ENCODE peak calls at places on chromosomes 7 and 10, in four cellular contexts. Y is HCT116; R is naive thymus-derived CD4-positive, alpha-beta T cell; G is transverse colon. L is an unnamed sample. For H3K4me1 and H3K27me3, the result is how much of the 10 kb centered on the place peaks cover.

GRCh38 chr10:106557951-106558733 is 606.4 kb downstream of the SORCS1 start:
- DNase-seq in Y (no peak), R (no peak), G (no peak), L (no peak)

GRCh38 chr7:116988363-116988989 is 35.2 kb downstream of the ST7 start:
- DNase-seq in Y (no peak), R (peak), G (no peak), L (no peak)

GRCh38 chr7:7529328-7529727 is 6.3 kb downstream of the COL28A1 start:
- DNase-seq in Y (no peak), R (no peak), G (no peak), L (no peak)

GRCh38 chr10:27242951-27243551 is 2.5 kb upstream of the ACBD5 start:
- DNase-seq in Y (peak), R (peak), G (peak), L (peak)

GRCh38 chr10:30995081-30995480 is 36.6 kb downstream of the ZNF438 start:
- DNase-seq in Y (no peak), R (no peak), G (no peak), L (no peak)

GRCh38 chr7:137146552-137146961 is 197.0 kb downstream of the PTN start:
- DNase-seq in Y (no peak), R (no peak), G (no peak), L (no peak)

GRCh38 chr10:105974803-105975456 is 1189.6 kb downstream of the SORCS1 start:
- DNase-seq in Y (no peak), R (no peak), G (no peak), L (no peak)

GRCh38 chr10:3226960-3227724 is 54.6 kb upstream of the PITRM1 start:
- DNase-seq in Y (peak), R (no peak), G (no peak), L (no peak)

GRCh38 chr7:149479554-149479953 is 18.1 kb downstream of the ZNF746 start:
- DNase-seq in Y (no peak), R (no peak), G (no peak), L (no peak)

GRCh38 chr7:109842386-109842785 is 1248.5 kb upstream of the LRRN3 start:
- DNase-seq in Y (no peak), R (no peak), G (no peak), L (no peak)

GRCh38 chr10:73768881-73769280 is 13.0 kb upstream of the CHCHD1 start:
- DNase-seq in Y (no peak), R (peak), G (peak), L (no peak)

GRCh38 chr10:79019961-79020491 is 48.7 kb upstream of the ZMIZ1 start:
- DNase-seq in Y (no peak), R (no peak), G (no peak), L (no peak)

GRCh38 chr10:81820418-81820817 is 54.6 kb upstream of the NRG3 start:
- DNase-seq in Y (no peak), R (peak), G (no peak), L (no peak)

GRCh38 chr7:27148776-27149641 is 1.4 kb upstream of the HOXA6 start:
- DNase-seq in Y (no peak), R (no peak), G (peak), L (peak)

GRCh38 chr10:21314906-21315305 is 210.6 kb downstream of the SKIDA1 start:
- DNase-seq in Y (no peak), R (no peak), G (no peak), L (peak)

GRCh38 chr10:70272925-70273316 is 10.9 kb downstream of the NPFFR1 start:
- DNase-seq in Y (no peak), R (peak), G (no peak), L (no peak)

GRCh38 chr7:16089191-16089590 is 332.1 kb downstream of the CRPPA start:
- DNase-seq in Y (no peak), R (no peak), G (no peak), L (no peak)

GRCh38 chr7:80247144-80247543 is 112.5 kb downstream of the GNAI1 start:
- DNase-seq in Y (no peak), R (no peak), G (peak), L (no peak)

GRCh38 chr10:74056081-74056818 is 58.3 kb downstream of the VCL start:
- DNase-seq in Y (peak), R (no peak), G (no peak), L (no peak)

GRCh38 chr10:74262856-74263255 is 111.8 kb downstream of the ADK start:
- DNase-seq in Y (no peak), R (no peak), G (no peak), L (no peak)

GRCh38 chr10:5566606-5567005 is 41.8 kb downstream of the CALML3 start:
- DNase-seq in Y (no peak), R (peak), G (peak), L (no peak)

GRCh38 chr10:47035447-47036337 is 124.5 kb downstream of the PTPN20 start:
- DNase-seq in Y (no peak), R (no peak), G (no peak), L (no peak)

GRCh38 chr7:29243777-29244655 is 49.4 kb downstream of the CHN2 start:
- DNase-seq in Y (peak), R (peak), G (no peak), L (no peak)

GRCh38 chr7:101363734-101364374 is 1.2 kb downstream of the COL26A1 start:
- DNase-seq in Y (peak), R (peak), G (peak), L (peak)

GRCh38 chr10:110425684-110426293 is 71.9 kb upstream of the DUSP5 start:
- DNase-seq in Y (no peak), R (no peak), G (no peak), L (no peak)

GRCh38 chr7:106057204-106057961 is 54.7 kb downstream of the SYPL1 start:
- DNase-seq in Y (no peak), R (no peak), G (no peak), L (no peak)

GRCh38 chr7:77209479-77210139 is 10.0 kb upstream of the FGL2 start:
- DNase-seq in Y (no peak), R (no peak), G (no peak), L (no peak)

GRCh38 chr7:135784013-135784412 is 35.4 kb upstream of the FAM180A start:
- DNase-seq in Y (no peak), R (no peak), G (no peak), L (no peak)

GRCh38 chr10:109880886-109881467 is 42.3 kb downstream of the XPNPEP1 start:
- DNase-seq in Y (no peak), R (no peak), G (no peak), L (no peak)

DNA sequence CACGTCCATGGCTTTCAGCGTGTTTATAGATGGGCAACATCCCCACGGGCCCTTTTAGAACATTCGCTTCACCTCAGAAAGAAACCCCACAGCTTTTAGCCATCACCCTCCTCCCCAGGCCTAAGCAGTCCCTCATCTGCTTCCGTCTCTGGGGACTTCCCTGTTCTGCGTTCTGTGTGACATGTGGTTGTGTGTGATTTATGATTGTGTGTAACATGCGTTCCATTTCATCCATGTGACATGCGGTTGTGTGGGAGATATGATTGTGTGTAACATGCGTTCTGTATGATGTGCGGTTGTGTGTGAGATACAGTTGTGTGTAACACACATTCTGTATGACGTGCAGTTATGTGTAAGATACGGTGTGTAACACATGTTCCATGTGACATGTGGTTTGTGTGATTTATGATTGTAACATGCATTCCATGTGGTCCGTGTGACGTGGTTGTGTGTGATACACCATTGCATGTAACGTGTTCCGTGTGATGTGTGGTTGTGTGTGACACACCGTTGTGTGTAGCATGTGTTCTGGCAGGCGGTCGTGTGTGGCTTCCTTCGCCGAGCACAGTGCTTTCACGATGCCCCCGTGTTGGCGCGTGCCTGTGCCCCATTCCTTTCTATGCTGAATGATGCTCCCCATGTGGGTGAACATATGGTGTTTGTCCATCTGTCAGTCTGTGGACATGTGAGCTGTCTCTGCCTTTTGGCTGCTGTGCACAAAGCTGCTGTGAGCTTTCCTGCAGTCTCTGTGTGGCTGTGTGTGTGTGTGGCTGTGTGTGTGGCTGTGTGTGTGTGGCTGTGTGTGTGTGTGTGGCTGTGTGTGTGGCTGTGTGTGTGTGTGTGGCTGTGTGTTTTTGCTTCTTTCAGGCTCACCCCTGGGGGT is 26.2 kb downstream of the PWWP2B start:
- DNase-seq in Y (no peak), R (no peak), G (no peak), L (no peak)
- H3K4me1 ChIP-seq in Y (under half), R (under half), G (under half), L (under half)

GRCh38 chr7:20786049-20786412 is 655 bp downstream of the SP8 start:
- DNase-seq in Y (no peak), R (no peak), G (no peak), L (peak)

GRCh38 chr7:20785211-20786048 is 1.3 kb downstream of the SP8 start:
- DNase-seq in Y (no peak), R (no peak), G (no peak), L (peak)

GRCh38 chr7:20787658-20788057 is 972 bp upstream of the SP8 start:
- DNase-seq in Y (no peak), R (no peak), G (no peak), L (no peak)

GRCh38 chr7:20786779-20787651 is at the start of gene SP8:
- DNase-seq in Y (no peak), R (no peak), G (no peak), L (peak)

GRCh38 chr7:20786421-20786778 is 286 bp downstream of the SP8 start:
- DNase-seq in Y (no peak), R (no peak), G (no peak), L (no peak)
- H3K4me3 ChIP-seq in Y (peak), R (no peak), G (peak), L (peak)

DNA sequence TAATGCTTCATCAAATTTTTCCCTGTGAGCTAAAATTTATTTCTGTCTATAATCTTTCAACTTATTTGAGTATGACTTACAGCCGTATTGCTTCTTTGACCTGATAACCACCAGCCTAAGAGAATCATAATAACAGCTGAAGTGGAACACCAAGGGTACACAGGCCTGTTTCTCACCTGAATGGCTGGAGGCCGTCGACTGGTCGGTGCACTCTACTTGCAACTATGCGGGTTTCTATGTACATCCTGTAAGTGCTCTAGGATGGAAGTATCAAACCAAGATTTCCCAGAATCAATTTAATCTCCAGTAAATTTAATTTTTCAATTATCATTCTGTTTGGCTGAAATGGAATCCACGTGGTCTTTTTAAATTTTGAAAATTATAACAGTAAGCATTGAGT is 504.8 kb upstream of the PHF14 start:
- DNase-seq in Y (no peak), R (no peak), G (no peak), L (no peak)
- H3K27me3 ChIP-seq in Y (under half), R (under half), G (under half), L (under half)

DNA sequence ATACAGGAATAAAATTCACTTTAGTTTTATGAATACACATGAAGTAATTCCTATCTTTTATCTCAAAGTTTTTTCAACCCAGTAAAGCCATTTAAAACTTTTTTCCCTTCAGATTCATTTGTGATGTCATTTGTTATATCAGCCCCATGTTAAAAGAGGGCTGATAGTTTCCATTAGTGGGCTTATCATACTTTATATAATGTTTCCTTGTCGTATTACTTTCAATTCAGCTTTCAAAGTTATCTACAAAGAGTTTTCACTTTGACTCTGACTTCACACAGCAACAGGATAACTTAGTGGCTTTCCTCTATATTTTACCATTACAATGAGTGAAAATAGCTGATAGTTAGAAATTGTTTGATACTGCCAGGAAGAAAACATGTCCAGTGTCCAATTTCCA is 484.8 kb downstream of the SUGCT start:
- DNase-seq in Y (no peak), R (no peak), G (no peak), L (no peak)
- H3K4me1 ChIP-seq in Y (under half), R (under half), G (under half), L (under half)

GRCh38 chr10:71299071-71299759 is 19.8 kb upstream of the SLC29A3 start:
- DNase-seq in Y (no peak), R (no peak), G (no peak), L (no peak)
- H3K4me3 ChIP-seq in Y (no peak), R (no peak), G (no peak), L (no peak)

GRCh38 chr7:155356323-155357105 is 58.8 kb downstream of the INSIG1 start:
- DNase-seq in Y (peak), R (no peak), G (no peak), L (peak)
- H3K27me3 ChIP-seq in Y (under half), R (under half), G (half or more), L (under half)